ENCODE peak calls at places on chromosome 21, in six cellular contexts. F, D, Q, M, Z and H are unnamed samples.

GRCh38 chr21:46111193-46111571 is 13.3 kb downstream of the COL6A2 start:
- DNase-seq in F (no peak), D (no peak), Q (no peak), M (no peak), Z (no peak), H (no peak)

GRCh38 chr21:27674037-27674436 is 707.1 kb upstream of the ADAMTS5 start:
- DNase-seq in F (peak), D (no peak), Q (peak), M (no peak), Z (no peak), H (no peak)

GRCh38 chr21:34511154-34511553 is 856 bp downstream of the KCNE1 start:
- DNase-seq in F (peak), D (no peak), Q (peak), M (no peak), Z (no peak), H (no peak)

GRCh38 chr21:14583629-14584251 is 37.6 kb upstream of the SAMSN1 start:
- DNase-seq in F (no peak), D (no peak), Q (no peak), M (peak), Z (no peak), H (no peak)

GRCh38 chr21:42423197-42423675 is 19.5 kb downstream of the UBASH3A start:
- DNase-seq in F (no peak), D (no peak), Q (no peak), M (no peak), Z (no peak), H (no peak)

GRCh38 chr21:35070436-35070835 is 21.3 kb upstream of the RUNX1 start:
- DNase-seq in F (no peak), D (no peak), Q (no peak), M (no peak), Z (no peak), H (no peak)

GRCh38 chr21:19523731-19524130 is 1120.1 kb upstream of the TMPRSS15 start:
- DNase-seq in F (no peak), D (no peak), Q (no peak), M (no peak), Z (no peak), H (no peak)

GRCh38 chr21:32728455-32729237 is 833 bp upstream of the SYNJ1 start:
- DNase-seq in F (no peak), D (no peak), Q (no peak), M (no peak), Z (no peak), H (no peak)

GRCh38 chr21:15031790-15032357 is 32.9 kb downstream of the NRIP1 start:
- DNase-seq in F (peak), D (no peak), Q (no peak), M (no peak), Z (no peak), H (no peak)

GRCh38 chr21:16587671-16588379 is 858.0 kb downstream of the USP25 start:
- DNase-seq in F (peak), D (no peak), Q (peak), M (no peak), Z (no peak), H (peak)

DNA sequence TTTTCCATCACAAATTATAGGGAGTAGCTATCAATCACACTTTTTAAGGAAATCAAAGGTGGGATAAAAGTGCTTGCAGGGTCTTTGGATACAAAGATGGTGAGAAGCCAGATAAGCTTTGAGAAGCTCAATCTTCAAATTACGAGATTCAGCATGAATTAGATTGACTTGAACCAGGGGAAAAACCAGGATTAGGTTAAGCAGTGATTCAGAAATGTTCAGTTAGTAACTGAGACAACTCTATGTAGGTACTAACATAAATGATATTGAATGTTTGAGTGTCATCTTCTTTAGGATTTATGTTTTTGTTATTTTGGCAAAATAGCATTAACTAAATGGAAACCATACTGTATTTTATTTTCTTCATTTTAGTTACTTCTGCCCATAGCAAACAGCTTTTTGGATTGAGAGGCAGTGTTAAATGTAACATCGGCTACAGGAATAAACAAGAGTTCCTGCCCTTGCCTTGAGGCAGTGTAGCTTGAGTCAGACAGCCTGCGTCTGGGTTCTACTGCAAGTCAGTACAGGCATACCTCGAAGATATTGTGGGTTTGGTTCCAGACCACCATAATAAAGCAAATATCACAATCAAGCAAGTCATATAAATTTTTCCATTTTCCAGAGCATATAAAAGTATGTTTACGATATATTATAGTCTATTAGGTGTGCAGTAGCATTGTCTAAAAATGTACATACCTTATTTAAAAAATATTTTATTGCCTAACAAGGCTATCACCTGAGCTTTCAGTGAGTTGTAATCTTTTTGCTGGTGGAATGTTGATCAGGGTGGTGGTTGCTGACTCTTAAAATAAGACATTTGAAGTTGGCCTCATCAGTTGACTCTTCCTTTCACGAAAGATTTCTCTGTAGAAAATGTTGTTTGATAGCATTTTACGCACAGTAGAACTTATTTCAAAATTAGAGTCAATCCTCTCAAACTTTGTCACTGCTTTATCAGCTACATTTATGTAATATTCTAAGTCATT is 36.9 kb upstream of the BACH1 start:
- DNase-seq in F (no peak), D (no peak), Q (peak), M (no peak), Z (peak), H (no peak)
- H3K9ac ChIP-seq in F (no peak), D (no peak), Q (peak), M (no peak), Z (peak), H (no peak)

GRCh38 chr21:36260802-36261201 is 59.2 kb upstream of the MORC3 start:
- DNase-seq in F (no peak), D (no peak), Q (no peak), M (no peak), Z (no peak), H (no peak)

GRCh38 chr21:36261459-36261858 is 58.5 kb upstream of the MORC3 start:
- DNase-seq in F (no peak), D (no peak), Q (no peak), M (no peak), Z (no peak), H (no peak)

GRCh38 chr21:36263797-36264196 is 56.2 kb upstream of the MORC3 start:
- DNase-seq in F (no peak), D (no peak), Q (no peak), M (no peak), Z (no peak), H (no peak)

GRCh38 chr21:36257657-36258056 is 62.3 kb upstream of the MORC3 start:
- DNase-seq in F (no peak), D (no peak), Q (no peak), M (no peak), Z (no peak), H (no peak)

DNA sequence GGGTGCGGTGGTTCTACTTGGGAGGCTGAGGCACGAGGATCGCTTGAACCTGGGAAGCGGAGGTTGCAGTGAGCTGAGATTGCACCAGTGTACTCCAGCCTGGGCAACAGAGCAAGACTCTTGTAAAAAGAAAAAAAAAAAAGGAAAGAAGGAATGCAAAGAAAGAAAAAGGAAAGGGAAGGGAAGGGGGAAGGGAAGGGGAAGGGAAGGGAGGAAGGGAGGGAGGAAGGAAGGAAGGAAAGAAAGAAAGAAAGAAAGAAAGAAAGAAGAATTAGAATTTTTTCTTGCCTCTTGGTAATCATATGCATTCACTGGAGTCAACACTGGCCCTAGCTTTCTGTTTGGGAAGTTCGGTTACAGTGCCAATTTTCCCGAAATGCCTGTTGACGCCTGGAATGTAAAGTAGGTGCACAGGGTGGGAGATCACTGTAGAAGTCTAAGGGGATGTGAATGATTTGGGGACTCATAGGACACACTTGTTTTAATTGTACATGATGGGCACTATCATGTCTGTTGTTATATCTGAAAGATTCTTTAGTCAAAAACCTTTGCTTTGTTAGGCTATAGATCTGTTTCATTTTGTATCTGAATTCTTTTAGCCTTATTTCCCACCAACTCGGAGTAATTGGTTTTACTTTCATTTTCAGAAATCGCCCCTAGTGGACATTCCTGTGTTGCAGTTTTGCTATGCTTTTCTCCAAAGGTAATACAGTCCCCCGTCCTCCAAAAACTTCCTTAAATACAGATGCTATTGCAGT is 59.8 kb upstream of the MORC3 start:
- DNase-seq in F (peak), D (peak), Q (peak), M (peak), Z (no peak), H (peak)
- H2AFZ ChIP-seq in F (peak), D (no peak), Q (peak), M (peak), Z (peak), H (no peak)

GRCh38 chr21:39077816-39078215 is 105.4 kb downstream of the PSMG1 start:
- DNase-seq in F (no peak), D (no peak), Q (no peak), M (no peak), Z (no peak), H (no peak)

GRCh38 chr21:39080366-39080765 is 102.9 kb downstream of the PSMG1 start:
- DNase-seq in F (no peak), D (no peak), Q (no peak), M (no peak), Z (no peak), H (no peak)

GRCh38 chr21:39074508-39074907 is 108.7 kb downstream of the PSMG1 start:
- DNase-seq in F (no peak), D (no peak), Q (no peak), M (no peak), Z (no peak), H (no peak)

GRCh38 chr21:39079617-39080016 is 103.6 kb downstream of the PSMG1 start:
- DNase-seq in F (no peak), D (no peak), Q (no peak), M (no peak), Z (no peak), H (no peak)

DNA sequence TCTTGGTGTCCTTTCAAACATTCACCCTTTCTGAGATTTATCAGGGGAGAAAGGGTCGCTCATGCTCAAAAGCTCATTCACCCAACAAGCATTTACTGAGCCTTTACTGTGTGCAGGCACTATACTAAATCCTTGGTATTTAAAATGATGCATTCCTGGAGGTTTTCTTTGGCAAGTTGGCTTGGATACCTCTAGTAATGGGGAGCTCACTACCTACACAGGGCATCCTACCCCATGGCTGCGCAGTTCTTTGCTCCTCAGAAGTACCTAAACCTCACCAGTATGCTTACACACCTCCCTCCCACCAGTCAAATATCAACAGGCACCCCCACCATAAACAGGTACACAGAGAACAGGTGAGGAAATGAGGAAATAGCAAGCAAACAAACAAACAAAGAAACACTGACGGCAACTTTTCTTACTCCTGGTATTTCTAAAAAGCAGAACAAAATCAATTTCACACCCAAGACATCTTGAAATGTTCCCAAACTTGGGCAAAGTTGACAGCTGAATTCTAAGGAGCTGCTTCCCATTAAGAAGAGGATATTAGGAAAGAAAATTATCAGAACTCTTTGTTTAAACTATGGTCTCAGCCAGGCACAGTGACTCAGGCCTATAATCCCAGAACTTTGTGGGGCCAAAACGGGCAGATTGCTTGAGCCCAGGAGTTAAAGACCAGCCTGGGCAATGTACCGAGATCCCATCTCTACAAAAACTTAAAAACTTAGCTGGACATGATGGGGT is 104.8 kb downstream of the PSMG1 start:
- DNase-seq in F (no peak), D (no peak), Q (no peak), M (no peak), Z (no peak), H (no peak)
- TF ChIP-seq EZH2 in F (no peak), D (no peak), Q (no peak), M (no peak), Z (no peak), H (no peak)

DNA sequence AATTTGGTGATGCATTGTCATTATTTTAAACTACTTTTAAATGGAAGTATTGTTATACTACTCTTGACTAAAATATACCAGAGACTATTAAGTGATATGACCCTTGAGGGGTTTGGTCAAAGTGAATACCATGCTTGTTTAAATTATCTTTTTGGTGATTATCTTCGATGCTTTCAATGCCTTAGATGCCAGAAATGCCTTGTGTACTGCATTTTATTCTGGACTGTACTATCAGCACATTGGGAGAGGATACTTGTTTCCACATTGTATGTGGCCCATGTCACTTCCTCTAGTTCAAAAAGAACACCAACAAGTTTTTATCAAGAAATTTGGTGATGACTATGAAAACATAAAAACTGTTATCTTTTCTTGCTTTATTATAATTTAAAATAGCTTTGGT is 16.3 kb downstream of the MAP3K7CL start:
- DNase-seq in F (no peak), D (no peak), Q (no peak), M (no peak), Z (no peak), H (no peak)
- H3K9ac ChIP-seq in F (no peak), D (no peak), Q (peak), M (no peak), Z (peak), H (no peak)

GRCh38 chr21:39018730-39019129 is 164.5 kb downstream of the PSMG1 start:
- DNase-seq in F (no peak), D (no peak), Q (no peak), M (no peak), Z (no peak), H (no peak)

GRCh38 chr21:39022035-39022900 is 161.0 kb downstream of the PSMG1 start:
- DNase-seq in F (no peak), D (no peak), Q (no peak), M (no peak), Z (no peak), H (no peak)

GRCh38 chr21:39022901-39023693 is 160.2 kb downstream of the PSMG1 start:
- DNase-seq in F (peak), D (no peak), Q (no peak), M (peak), Z (no peak), H (no peak)

GRCh38 chr21:39020751-39021474 is 162.3 kb downstream of the PSMG1 start:
- DNase-seq in F (peak), D (no peak), Q (peak), M (no peak), Z (peak), H (no peak)

GRCh38 chr21:39021475-39021832 is 161.8 kb downstream of the PSMG1 start:
- DNase-seq in F (no peak), D (no peak), Q (no peak), M (no peak), Z (no peak), H (no peak)
- H2AFZ ChIP-seq in F (peak), D (no peak), Q (peak), M (no peak), Z (peak), H (peak)

GRCh38 chr21:44709426-44710293 is 1.7 kb downstream of the TSPEAR start:
- DNase-seq in F (peak), D (no peak), Q (peak), M (no peak), Z (peak), H (peak)
- TF ChIP-seq EZH2 in F (peak), D (no peak), Q (no peak), M (no peak), Z (no peak), H (peak)

GRCh38 chr21:43865471-43866181 is 603 bp downstream of the AGPAT3 start:
- DNase-seq in F (peak), D (no peak), Q (peak), M (peak), Z (no peak), H (peak)
- H3K9ac ChIP-seq in F (peak), D (peak), Q (peak), M (peak), Z (peak), H (no peak)

GRCh38 chr21:31530918-31531705 is 128.4 kb upstream of the SOD1 start:
- DNase-seq in F (peak), D (no peak), Q (no peak), M (no peak), Z (no peak), H (no peak)

GRCh38 chr21:31529406-31529805 is 130.1 kb upstream of the SOD1 start:
- DNase-seq in F (no peak), D (no peak), Q (no peak), M (no peak), Z (no peak), H (no peak)

GRCh38 chr21:31531967-31532366 is 127.5 kb upstream of the SOD1 start:
- DNase-seq in F (no peak), D (no peak), Q (no peak), M (no peak), Z (no peak), H (no peak)

GRCh38 chr21:31526040-31526439 is 133.5 kb upstream of the SOD1 start:
- DNase-seq in F (no peak), D (no peak), Q (peak), M (no peak), Z (no peak), H (no peak)

GRCh38 chr21:31530364-31530763 is 129.1 kb upstream of the SOD1 start:
- DNase-seq in F (no peak), D (no peak), Q (no peak), M (no peak), Z (no peak), H (no peak)
- H2AFZ ChIP-seq in F (no peak), D (no peak), Q (no peak), M (no peak), Z (no peak), H (no peak)